ENCODE peak calls at places on chromosomes 13 and 19, in four cellular contexts. Y is activated CD4-positive, alpha-beta T cell treated with anti-CD3 and anti-CD28 coated beads for 4 hours; G is effector CD8-positive, alpha-beta T cell; J is HCT116. X is an unnamed sample.

GRCh38 chr19:13764101-13764807 is at the start of gene MRI1:
- DNase-seq in Y (peak; percentile 74), G (peak; percentile 46), J (no peak), X (peak; percentile 62)

GRCh38 chr13:78806457-78806856 is 147.5 kb upstream of the OBI1 start:
- DNase-seq in Y (no peak), G (no peak), J (no peak), X (no peak)

GRCh38 chr13:114061047-114061446 is 71.4 kb downstream of the RASA3 start:
- DNase-seq in Y (no peak), G (no peak), J (no peak), X (no peak)

GRCh38 chr13:85509512-85509911 is 289.7 kb downstream of the SLITRK6 start:
- DNase-seq in Y (no peak), G (no peak), J (no peak), X (no peak)

GRCh38 chr19:14804755-14805154 is 26.4 kb upstream of the ADGRE2 start:
- DNase-seq in Y (no peak), G (no peak), J (no peak), X (no peak)

GRCh38 chr19:37991841-37992248 is 84.8 kb downstream of the SIPA1L3 start:
- DNase-seq in Y (no peak), G (no peak), J (no peak), X (no peak)

GRCh38 chr13:28475916-28476725 is 18.8 kb downstream of the FLT1 start:
- DNase-seq in Y (no peak), G (no peak), J (peak; percentile 36), X (no peak)

GRCh38 chr19:55638864-55639359 is 1.9 kb upstream of the ZNF580 start:
- DNase-seq in Y (peak; percentile 61), G (peak; percentile 18), J (no peak), X (peak; percentile 63)

GRCh38 chr13:32837307-32837972 is 178.8 kb upstream of the KL start:
- DNase-seq in Y (no peak), G (no peak), J (no peak), X (no peak)

GRCh38 chr13:21289475-21289874 is 113.0 kb downstream of the MRPL57 start:
- DNase-seq in Y (no peak), G (no peak), J (no peak), X (no peak)

GRCh38 chr19:47895165-47895782 is 9.2 kb upstream of the SULT2A1 start:
- DNase-seq in Y (no peak), G (no peak), J (no peak), X (no peak)

GRCh38 chr13:28489975-28490550 is 4.9 kb downstream of the FLT1 start:
- DNase-seq in Y (no peak), G (no peak), J (no peak), X (no peak)

GRCh38 chr19:269241-269640 is 22.0 kb downstream of the PLPP2 start:
- DNase-seq in Y (no peak), G (no peak), J (no peak), X (no peak)

GRCh38 chr19:14433454-14434156 is 499 bp downstream of the PKN1 start:
- DNase-seq in Y (peak; percentile 66), G (peak; percentile 39), J (no peak), X (peak; percentile 35)

GRCh38 chr13:45879666-45880065 is 28.1 kb upstream of the SIAH3 start:
- DNase-seq in Y (no peak), G (no peak), J (peak; percentile 56), X (peak; percentile 50)

GRCh38 chr19:47521473-47522180 is 6.8 kb upstream of the NAPA start:
- DNase-seq in Y (no peak), G (no peak), J (no peak), X (no peak)

X was measured in WTC11.